ENCODE peak calls at places on chromosomes 4 and X, in nine cellular contexts. One of them, this sample, is unnamed.

GRCh38 chr4:7630559-7631287 is 196.0 kb upstream of the PSAPL1 start:
- DNase-seq in body of pancreas: peak; percentile 37
- DNase-seq in BJ: peak; percentile 47
- DNase-seq in PC-3: peak; percentile 94
- DNase-seq in heart left ventricle: peak; percentile 88
- DNase-seq in cardiac muscle cell: peak; percentile 69
- DNase-seq in colonic mucosa: no peak
- DNase-seq in CD8-positive, alpha-beta T cell: no peak
- DNase-seq in RWPE2: no peak
- DNase-seq in this sample: peak; percentile 29

GRCh38 chr4:1862961-1863296 is 7.0 kb upstream of the LETM1 start:
- DNase-seq in PC-3: no peak
- DNase-seq in CD8-positive, alpha-beta T cell: no peak
- DNase-seq in colonic mucosa: no peak
- DNase-seq in body of pancreas: no peak
- DNase-seq in BJ: no peak
- DNase-seq in RWPE2: no peak
- DNase-seq in heart left ventricle: no peak
- DNase-seq in cardiac muscle cell: no peak
- DNase-seq in this sample: no peak

GRCh38 chrX:77899081-77899828 is at the start of gene COX7B:
- DNase-seq in cardiac muscle cell: peak; percentile 96
- DNase-seq in BJ: peak; percentile 87
- DNase-seq in CD8-positive, alpha-beta T cell: peak; percentile 57
- DNase-seq in RWPE2: peak; percentile 49
- DNase-seq in heart left ventricle: peak; percentile 49
- DNase-seq in colonic mucosa: peak; percentile 75
- DNase-seq in PC-3: peak; percentile 99
- DNase-seq in body of pancreas: peak; percentile 89
- DNase-seq in this sample: peak; percentile 94

GRCh38 chrX:103794117-103794516 is 17.5 kb downstream of the PLP1 start:
- DNase-seq in colonic mucosa: no peak
- DNase-seq in RWPE2: no peak
- DNase-seq in body of pancreas: no peak
- DNase-seq in CD8-positive, alpha-beta T cell: no peak
- DNase-seq in heart left ventricle: no peak
- DNase-seq in PC-3: no peak
- DNase-seq in BJ: no peak
- DNase-seq in cardiac muscle cell: no peak
- DNase-seq in this sample: no peak

GRCh38 chr4:83865417-83866150 is 329.7 kb downstream of the GPAT3 start:
- DNase-seq in BJ: no peak
- DNase-seq in CD8-positive, alpha-beta T cell: no peak
- DNase-seq in body of pancreas: no peak
- DNase-seq in cardiac muscle cell: no peak
- DNase-seq in PC-3: no peak
- DNase-seq in heart left ventricle: no peak
- DNase-seq in colonic mucosa: no peak
- DNase-seq in RWPE2: no peak
- DNase-seq in this sample: no peak

GRCh38 chr4:89614155-89614554 is 222.8 kb downstream of the SNCA start:
- DNase-seq in CD8-positive, alpha-beta T cell: no peak
- DNase-seq in heart left ventricle: no peak
- DNase-seq in RWPE2: no peak
- DNase-seq in colonic mucosa: no peak
- DNase-seq in body of pancreas: no peak
- DNase-seq in PC-3: no peak
- DNase-seq in cardiac muscle cell: no peak
- DNase-seq in BJ: no peak
- DNase-seq in this sample: no peak

GRCh38 chr4:113437124-113437523 is 324.4 kb downstream of the CAMK2D start:
- DNase-seq in body of pancreas: no peak
- DNase-seq in RWPE2: no peak
- DNase-seq in heart left ventricle: no peak
- DNase-seq in PC-3: no peak
- DNase-seq in CD8-positive, alpha-beta T cell: no peak
- DNase-seq in cardiac muscle cell: peak; percentile 53
- DNase-seq in colonic mucosa: no peak
- DNase-seq in BJ: no peak
- DNase-seq in this sample: no peak

GRCh38 chrX:23626651-23627050 is 40.6 kb upstream of the PRDX4 start:
- DNase-seq in PC-3: no peak
- DNase-seq in body of pancreas: no peak
- DNase-seq in heart left ventricle: no peak
- DNase-seq in colonic mucosa: no peak
- DNase-seq in RWPE2: no peak
- DNase-seq in BJ: no peak
- DNase-seq in CD8-positive, alpha-beta T cell: no peak
- DNase-seq in cardiac muscle cell: no peak
- DNase-seq in this sample: no peak

GRCh38 chr4:4763815-4764202 is 95.7 kb upstream of the MSX1 start:
- DNase-seq in PC-3: peak; percentile 47
- DNase-seq in cardiac muscle cell: peak; percentile 31
- DNase-seq in colonic mucosa: no peak
- DNase-seq in CD8-positive, alpha-beta T cell: no peak
- DNase-seq in RWPE2: no peak
- DNase-seq in body of pancreas: no peak
- DNase-seq in BJ: no peak
- DNase-seq in heart left ventricle: no peak
- DNase-seq in this sample: peak; percentile 79

GRCh38 chr4:4762909-4763814 is 96.3 kb upstream of the MSX1 start:
- DNase-seq in heart left ventricle: no peak
- DNase-seq in body of pancreas: no peak
- DNase-seq in cardiac muscle cell: peak; percentile 83
- DNase-seq in BJ: peak; percentile 56
- DNase-seq in CD8-positive, alpha-beta T cell: no peak
- DNase-seq in RWPE2: no peak
- DNase-seq in colonic mucosa: no peak
- DNase-seq in PC-3: peak; percentile 73
- DNase-seq in this sample: peak; percentile 95

GRCh38 chr4:4765811-4766210 is 93.7 kb upstream of the MSX1 start:
- DNase-seq in body of pancreas: no peak
- DNase-seq in colonic mucosa: no peak
- DNase-seq in CD8-positive, alpha-beta T cell: no peak
- DNase-seq in heart left ventricle: no peak
- DNase-seq in cardiac muscle cell: no peak
- DNase-seq in RWPE2: no peak
- DNase-seq in BJ: no peak
- DNase-seq in PC-3: no peak
- DNase-seq in this sample: no peak

GRCh38 chr4:4766570-4766969 is 92.9 kb upstream of the MSX1 start:
- DNase-seq in cardiac muscle cell: peak; percentile 21
- DNase-seq in BJ: no peak
- DNase-seq in PC-3: no peak
- DNase-seq in heart left ventricle: no peak
- DNase-seq in RWPE2: no peak
- DNase-seq in CD8-positive, alpha-beta T cell: no peak
- DNase-seq in body of pancreas: no peak
- DNase-seq in colonic mucosa: no peak
- DNase-seq in this sample: no peak

GRCh38 chr4:4764506-4764905 is 95.0 kb upstream of the MSX1 start:
- DNase-seq in PC-3: no peak
- DNase-seq in CD8-positive, alpha-beta T cell: no peak
- DNase-seq in body of pancreas: no peak
- DNase-seq in heart left ventricle: no peak
- DNase-seq in RWPE2: no peak
- DNase-seq in BJ: no peak
- DNase-seq in colonic mucosa: no peak
- DNase-seq in cardiac muscle cell: no peak
- DNase-seq in this sample: no peak
- H3K4me3 ChIP-seq in PC-3: no peak overlapping the region
- H3K4me3 ChIP-seq in CD8-positive, alpha-beta T cell: no peak overlapping the region
- H3K4me3 ChIP-seq in body of pancreas: no peak overlapping the region
- H3K4me3 ChIP-seq in heart left ventricle: no peak overlapping the region
- H3K4me3 ChIP-seq in RWPE2: no peak overlapping the region
- H3K4me3 ChIP-seq in BJ: no peak overlapping the region
- H3K4me3 ChIP-seq in colonic mucosa: no peak overlapping the region
- H3K4me3 ChIP-seq in cardiac muscle cell: no peak overlapping the region
- H3K4me3 ChIP-seq in this sample: peak overlapping the region; percentile 42

DNA sequence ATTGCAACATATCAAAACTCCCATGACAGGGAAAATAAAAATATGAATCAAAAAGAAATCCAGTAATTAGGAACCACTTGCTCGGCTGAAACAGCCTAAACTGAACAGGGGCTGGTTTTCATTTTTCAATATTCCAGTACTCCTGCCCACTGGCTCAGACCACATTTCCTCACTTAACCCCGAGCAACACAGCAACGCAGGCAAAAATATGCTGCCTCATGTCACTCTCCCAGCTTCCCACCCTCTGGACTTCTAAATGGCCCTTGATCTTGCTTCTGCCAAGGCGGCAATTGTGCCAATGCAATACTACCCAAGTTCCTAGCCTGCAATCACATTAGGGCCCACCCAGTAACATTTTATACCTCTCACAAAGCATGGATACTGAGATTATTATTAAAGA is 30.6 kb downstream of the USP46 start:
- DNase-seq in RWPE2: no peak
- DNase-seq in colonic mucosa: no peak
- DNase-seq in BJ: no peak
- DNase-seq in cardiac muscle cell: no peak
- DNase-seq in CD8-positive, alpha-beta T cell: no peak
- DNase-seq in PC-3: no peak
- DNase-seq in heart left ventricle: no peak
- DNase-seq in body of pancreas: no peak
- DNase-seq in this sample: no peak
- H3K4me3 ChIP-seq in RWPE2: no peak overlapping the region
- H3K4me3 ChIP-seq in colonic mucosa: no peak overlapping the region
- H3K4me3 ChIP-seq in BJ: no peak overlapping the region
- H3K4me3 ChIP-seq in cardiac muscle cell: no peak overlapping the region
- H3K4me3 ChIP-seq in CD8-positive, alpha-beta T cell: no peak overlapping the region
- H3K4me3 ChIP-seq in PC-3: no peak overlapping the region
- H3K4me3 ChIP-seq in heart left ventricle: no peak overlapping the region
- H3K4me3 ChIP-seq in body of pancreas: no peak overlapping the region
- H3K4me3 ChIP-seq in this sample: no peak overlapping the region

GRCh38 chr4:158809611-158810486 is 41.0 kb downstream of the FNIP2 start:
- DNase-seq in cardiac muscle cell: peak; percentile 72
- DNase-seq in CD8-positive, alpha-beta T cell: peak; percentile 16
- DNase-seq in RWPE2: no peak
- DNase-seq in heart left ventricle: no peak
- DNase-seq in body of pancreas: peak; percentile 56
- DNase-seq in PC-3: peak; percentile 77
- DNase-seq in BJ: peak; percentile 99
- DNase-seq in colonic mucosa: peak; percentile 75
- DNase-seq in this sample: peak; percentile 54

GRCh38 chr4:158810487-158811215 is 41.8 kb downstream of the FNIP2 start:
- DNase-seq in cardiac muscle cell: peak; percentile 94
- DNase-seq in PC-3: peak; percentile 92
- DNase-seq in BJ: peak; percentile 97
- DNase-seq in body of pancreas: peak; percentile 75
- DNase-seq in CD8-positive, alpha-beta T cell: no peak
- DNase-seq in RWPE2: peak; percentile 80
- DNase-seq in heart left ventricle: peak; percentile 71
- DNase-seq in colonic mucosa: peak; percentile 72
- DNase-seq in this sample: peak; percentile 89

GRCh38 chr4:158811704-158812103 is 42.9 kb downstream of the FNIP2 start:
- DNase-seq in BJ: no peak
- DNase-seq in heart left ventricle: peak; percentile 55
- DNase-seq in PC-3: peak; percentile 41
- DNase-seq in cardiac muscle cell: no peak
- DNase-seq in CD8-positive, alpha-beta T cell: no peak
- DNase-seq in body of pancreas: peak; percentile 63
- DNase-seq in colonic mucosa: peak; percentile 55
- DNase-seq in RWPE2: no peak
- DNase-seq in this sample: peak; percentile 71

GRCh38 chr4:158812133-158812532 is 43.3 kb downstream of the FNIP2 start:
- DNase-seq in PC-3: no peak
- DNase-seq in BJ: no peak
- DNase-seq in colonic mucosa: no peak
- DNase-seq in RWPE2: no peak
- DNase-seq in cardiac muscle cell: no peak
- DNase-seq in heart left ventricle: no peak
- DNase-seq in CD8-positive, alpha-beta T cell: no peak
- DNase-seq in body of pancreas: no peak
- DNase-seq in this sample: no peak

DNA sequence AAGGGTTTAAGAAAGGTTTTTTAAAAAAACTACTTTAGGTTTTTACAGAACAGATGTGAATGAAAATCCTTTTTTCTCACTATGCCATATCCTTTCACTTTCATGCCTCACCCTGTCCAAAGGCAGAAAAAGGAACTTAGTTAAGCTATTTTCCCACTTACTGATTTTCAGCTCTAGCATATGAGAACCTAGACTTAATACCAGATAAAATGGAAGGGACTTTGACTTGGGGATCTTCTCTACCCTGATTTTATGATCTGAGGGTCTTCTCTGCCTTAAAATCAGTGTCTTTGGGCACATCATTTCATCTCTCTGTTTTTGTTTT is 42.4 kb downstream of the FNIP2 start:
- DNase-seq in heart left ventricle: no peak
- DNase-seq in PC-3: no peak
- DNase-seq in colonic mucosa: no peak
- DNase-seq in CD8-positive, alpha-beta T cell: no peak
- DNase-seq in RWPE2: no peak
- DNase-seq in cardiac muscle cell: no peak
- DNase-seq in BJ: no peak
- DNase-seq in body of pancreas: no peak
- DNase-seq in this sample: no peak
- H3K4me3 ChIP-seq in heart left ventricle: no peak overlapping the region
- H3K4me3 ChIP-seq in PC-3: no peak overlapping the region
- H3K4me3 ChIP-seq in colonic mucosa: no peak overlapping the region
- H3K4me3 ChIP-seq in CD8-positive, alpha-beta T cell: no peak overlapping the region
- H3K4me3 ChIP-seq in RWPE2: no peak overlapping the region
- H3K4me3 ChIP-seq in cardiac muscle cell: no peak overlapping the region
- H3K4me3 ChIP-seq in BJ: no peak overlapping the region
- H3K4me3 ChIP-seq in body of pancreas: no peak overlapping the region
- H3K4me3 ChIP-seq in this sample: no peak overlapping the region

GRCh38 chrX:262391-262909 is 18.7 kb upstream of the PLCXD1 start:
- DNase-seq in colonic mucosa: peak; percentile 17
- DNase-seq in RWPE2: peak; percentile 28
- DNase-seq in PC-3: no peak
- DNase-seq in cardiac muscle cell: no peak
- DNase-seq in body of pancreas: peak; percentile 33
- DNase-seq in CD8-positive, alpha-beta T cell: no peak
- DNase-seq in BJ: no peak
- DNase-seq in heart left ventricle: no peak
- DNase-seq in this sample: no peak

GRCh38 chrX:259692-260355 is 21.4 kb upstream of the PLCXD1 start:
- DNase-seq in RWPE2: peak; percentile 40
- DNase-seq in BJ: no peak
- DNase-seq in body of pancreas: no peak
- DNase-seq in colonic mucosa: peak; percentile 26
- DNase-seq in heart left ventricle: no peak
- DNase-seq in CD8-positive, alpha-beta T cell: no peak
- DNase-seq in PC-3: no peak
- DNase-seq in cardiac muscle cell: no peak
- DNase-seq in this sample: peak; percentile 59

GRCh38 chrX:258291-259040 is 22.7 kb upstream of the PLCXD1 start:
- DNase-seq in heart left ventricle: no peak
- DNase-seq in body of pancreas: no peak
- DNase-seq in CD8-positive, alpha-beta T cell: no peak
- DNase-seq in PC-3: no peak
- DNase-seq in RWPE2: no peak
- DNase-seq in colonic mucosa: peak; percentile 9
- DNase-seq in cardiac muscle cell: no peak
- DNase-seq in BJ: no peak
- DNase-seq in this sample: no peak

GRCh38 chrX:261858-262390 is 19.3 kb upstream of the PLCXD1 start:
- DNase-seq in PC-3: no peak
- DNase-seq in cardiac muscle cell: no peak
- DNase-seq in BJ: no peak
- DNase-seq in body of pancreas: no peak
- DNase-seq in RWPE2: peak; percentile 45
- DNase-seq in colonic mucosa: peak; percentile 18
- DNase-seq in heart left ventricle: no peak
- DNase-seq in CD8-positive, alpha-beta T cell: no peak
- DNase-seq in this sample: no peak

DNA sequence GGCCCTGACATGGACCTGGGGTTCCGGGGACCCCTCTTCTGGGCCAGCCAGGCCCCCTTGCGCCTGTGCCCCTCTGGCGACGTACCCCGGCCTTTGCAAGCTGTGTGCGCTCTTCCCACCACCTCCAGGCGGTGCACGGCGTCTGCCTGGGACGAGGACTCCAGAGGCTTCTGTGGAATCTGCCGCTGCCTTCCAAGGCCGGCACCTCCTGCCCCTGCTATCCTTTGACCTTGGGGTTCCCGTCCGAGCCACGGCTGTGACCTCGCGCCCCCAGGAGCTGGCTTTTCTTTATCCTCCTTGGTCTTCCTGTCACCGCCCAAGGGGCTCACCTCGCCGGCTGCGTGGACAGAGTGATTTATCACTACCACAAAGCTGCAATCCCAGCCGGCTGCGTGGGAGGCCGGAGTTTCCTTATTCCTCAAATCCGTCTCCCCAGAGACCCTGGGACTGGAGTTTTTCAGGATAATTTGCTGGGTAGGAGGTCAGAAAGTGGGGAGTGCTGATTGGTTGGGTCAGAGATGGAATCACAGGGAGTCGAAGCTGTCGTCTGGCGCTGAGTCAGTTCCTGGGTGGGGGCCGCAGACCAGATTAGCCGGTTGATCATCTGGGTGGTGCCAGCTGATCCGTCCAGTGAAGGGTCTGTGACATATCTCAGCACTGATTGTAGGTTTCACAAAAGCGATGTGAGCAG is 19.9 kb upstream of the PLCXD1 start:
- DNase-seq in CD8-positive, alpha-beta T cell: no peak
- DNase-seq in heart left ventricle: no peak
- DNase-seq in colonic mucosa: peak; percentile 15
- DNase-seq in RWPE2: peak; percentile 70
- DNase-seq in PC-3: peak; percentile 67
- DNase-seq in BJ: no peak
- DNase-seq in cardiac muscle cell: peak; percentile 79
- DNase-seq in body of pancreas: peak; percentile 38
- DNase-seq in this sample: peak; percentile 45
- H3K4me3 ChIP-seq in CD8-positive, alpha-beta T cell: no peak overlapping the region
- H3K4me3 ChIP-seq in heart left ventricle: no peak overlapping the region
- H3K4me3 ChIP-seq in colonic mucosa: no peak overlapping the region
- H3K4me3 ChIP-seq in RWPE2: no peak overlapping the region
- H3K4me3 ChIP-seq in PC-3: peak overlapping the region; percentile 21
- H3K4me3 ChIP-seq in BJ: no peak overlapping the region
- H3K4me3 ChIP-seq in cardiac muscle cell: no peak overlapping the region
- H3K4me3 ChIP-seq in body of pancreas: no peak overlapping the region
- H3K4me3 ChIP-seq in this sample: peak overlapping the region; percentile 44